ENCODE peak calls at places on chromosome 13, in five cellular contexts. A is HEK293T, U is H1, K is GM12878, F is HepG2. L is an unnamed sample.

GRCh38 chr13:27270594-27271520 is at the start of gene RASL11A:
- DNase-seq in A (peak), U (peak), K (no peak), F (peak), L (peak)

GRCh38 chr13:44648392-44649117 is 72.4 kb upstream of the TSC22D1 start:
- DNase-seq in A (peak), U (no peak), K (no peak), F (peak), L (no peak)

GRCh38 chr13:106493569-106493968 is 41.9 kb downstream of the EFNB2 start:
- DNase-seq in A (no peak), U (no peak), K (peak), F (no peak), L (no peak)

GRCh38 chr13:101453784-101454201 is 1.3 kb downstream of the ITGBL1 start:
- DNase-seq in A (no peak), U (no peak), K (no peak), F (no peak), L (no peak)

GRCh38 chr13:48954086-48954485 is 21.6 kb upstream of the FNDC3A start:
- DNase-seq in A (no peak), U (no peak), K (no peak), F (peak), L (no peak)

GRCh38 chr13:30711375-30711774 is 24.0 kb upstream of the ALOX5AP start:
- DNase-seq in A (no peak), U (no peak), K (no peak), F (no peak), L (no peak)

GRCh38 chr13:76885203-76886004 is 801 bp downstream of the KCTD12 start:
- DNase-seq in A (peak), U (peak), K (no peak), F (no peak), L (peak)

GRCh38 chr13:45092668-45093067 is 27.6 kb upstream of the GTF2F2 start:
- DNase-seq in A (no peak), U (no peak), K (no peak), F (no peak), L (no peak)

GRCh38 chr13:80337706-80338105 is 3.2 kb downstream of the SPRY2 start:
- DNase-seq in A (no peak), U (no peak), K (no peak), F (no peak), L (no peak)

GRCh38 chr13:52651880-52652169 is 811 bp upstream of the SUGT1 start:
- DNase-seq in A (no peak), U (no peak), K (no peak), F (no peak), L (peak)

GRCh38 chr13:67134322-67135129 is 95.6 kb downstream of the PCDH9 start:
- DNase-seq in A (peak), U (no peak), K (no peak), F (no peak), L (no peak)

GRCh38 chr13:109654341-109655205 is 131.8 kb downstream of the IRS2 start:
- DNase-seq in A (no peak), U (no peak), K (no peak), F (no peak), L (no peak)

GRCh38 chr13:41587490-41587889 is 130.1 kb downstream of the RGCC start:
- DNase-seq in A (peak), U (no peak), K (no peak), F (no peak), L (no peak)

GRCh38 chr13:107018285-107018684 is 450.3 kb upstream of the ARGLU1 start:
- DNase-seq in A (no peak), U (no peak), K (no peak), F (no peak), L (no peak)

GRCh38 chr13:30486230-30487074 is 20.7 kb upstream of the HMGB1 start:
- DNase-seq in A (no peak), U (no peak), K (no peak), F (no peak), L (no peak)

GRCh38 chr13:99467764-99468163 is 33.5 kb upstream of the TM9SF2 start:
- DNase-seq in A (no peak), U (no peak), K (no peak), F (no peak), L (no peak)

GRCh38 chr13:51934461-51935087 is 72.8 kb downstream of the CCDC70 start:
- DNase-seq in A (no peak), U (no peak), K (no peak), F (no peak), L (no peak)

GRCh38 chr13:50224534-50224933 is 209.3 kb downstream of the KCNRG start:
- DNase-seq in A (no peak), U (no peak), K (no peak), F (no peak), L (no peak)

GRCh38 chr13:45156565-45157361 is 36.5 kb downstream of the GTF2F2 start:
- DNase-seq in A (no peak), U (no peak), K (no peak), F (no peak), L (no peak)

GRCh38 chr13:67230243-67230773 is at the start of gene PCDH9:
- DNase-seq in A (peak), U (peak), K (peak), F (peak), L (peak)

GRCh38 chr13:97133955-97134354 is 88.2 kb upstream of the MBNL2 start:
- DNase-seq in A (no peak), U (no peak), K (no peak), F (peak), L (no peak)

GRCh38 chr13:46905249-46905648 is 8.4 kb upstream of the HTR2A start:
- DNase-seq in A (no peak), U (peak), K (no peak), F (no peak), L (no peak)

GRCh38 chr13:69595181-69595580 is 512.4 kb upstream of the ATXN8OS start:
- DNase-seq in A (no peak), U (no peak), K (no peak), F (no peak), L (no peak)

GRCh38 chr13:21674271-21675009 is 3.6 kb downstream of the FGF9 start:
- DNase-seq in A (peak), U (no peak), K (no peak), F (no peak), L (no peak)

GRCh38 chr13:30718661-30719520 is 16.5 kb upstream of the ALOX5AP start:
- DNase-seq in A (no peak), U (no peak), K (no peak), F (peak), L (no peak)

GRCh38 chr13:22176968-22177545 is 506.2 kb downstream of the FGF9 start:
- DNase-seq in A (no peak), U (no peak), K (no peak), F (no peak), L (no peak)

GRCh38 chr13:26340812-26341211 is 86.9 kb downstream of the CDK8 start:
- DNase-seq in A (no peak), U (no peak), K (no peak), F (no peak), L (no peak)

GRCh38 chr13:21929400-21929799 is 258.5 kb downstream of the FGF9 start:
- DNase-seq in A (no peak), U (no peak), K (no peak), F (no peak), L (no peak)

GRCh38 chr13:109369357-109370052 is 416.9 kb downstream of the IRS2 start:
- DNase-seq in A (no peak), U (no peak), K (no peak), F (no peak), L (no peak)

GRCh38 chr13:30466841-30467252 is 1.1 kb upstream of the HMGB1 start:
- DNase-seq in A (peak), U (no peak), K (no peak), F (no peak), L (no peak)

GRCh38 chr13:22028831-22029230 is 358.0 kb downstream of the FGF9 start:
- DNase-seq in A (no peak), U (no peak), K (no peak), F (no peak), L (no peak)

GRCh38 chr13:104841110-104841509 is 1694.4 kb downstream of the EFNB2 start:
- DNase-seq in A (no peak), U (no peak), K (no peak), F (no peak), L (no peak)

GRCh38 chr13:106100261-106100919 is 435.1 kb downstream of the EFNB2 start:
- DNase-seq in A (no peak), U (peak), K (no peak), F (no peak), L (peak)

GRCh38 chr13:99847318-99847750 is 124.2 kb downstream of the ZIC5 start:
- DNase-seq in A (no peak), U (no peak), K (no peak), F (no peak), L (no peak)

GRCh38 chr13:42880241-42880640 is 98.9 kb downstream of the FAM216B start:
- DNase-seq in A (no peak), U (no peak), K (no peak), F (no peak), L (no peak)

GRCh38 chr13:42883142-42883541 is 101.8 kb downstream of the FAM216B start:
- DNase-seq in A (no peak), U (no peak), K (no peak), F (no peak), L (no peak)

GRCh38 chr13:42883771-42884170 is 102.4 kb downstream of the FAM216B start:
- DNase-seq in A (peak), U (no peak), K (no peak), F (no peak), L (no peak)

DNA sequence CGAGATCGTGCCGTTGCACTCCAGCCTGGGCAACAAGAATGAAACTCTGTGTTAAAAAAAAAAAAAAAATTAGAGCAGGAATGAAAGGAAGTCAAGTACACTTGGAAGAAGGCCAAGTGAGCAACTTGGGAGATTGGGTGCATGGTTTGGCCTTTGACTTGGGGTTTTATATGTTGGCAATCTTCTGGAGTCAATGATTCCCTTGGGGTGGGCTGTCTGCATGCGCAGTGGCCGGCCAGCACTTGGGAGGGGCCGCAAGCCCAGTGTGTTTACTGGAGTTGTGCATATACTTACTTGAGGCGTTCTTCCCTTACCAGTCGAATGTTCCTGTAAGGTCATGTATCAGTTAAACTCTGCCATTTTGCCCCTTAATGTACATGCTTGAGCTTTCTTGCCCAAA is 103.9 kb downstream of the FAM216B start:
- DNase-seq in A (no peak), U (no peak), K (no peak), F (no peak), L (no peak)
- TF ChIP-seq SUZ12 in A (no peak), U (no peak), K (no peak), F (no peak), L (no peak)

GRCh38 chr13:114235697-114236096 is 1.0 kb downstream of the CDC16 start:
- DNase-seq in A (no peak), U (no peak), K (no peak), F (peak), L (no peak)
- TF ChIP-seq SUZ12 in A (no peak), U (no peak), K (no peak), F (no peak), L (no peak)

GRCh38 chr13:113564331-113565023 is 20.1 kb upstream of the TFDP1 start:
- DNase-seq in A (no peak), U (no peak), K (no peak), F (no peak), L (no peak)

GRCh38 chr13:113567681-113568080 is 16.9 kb upstream of the TFDP1 start:
- DNase-seq in A (no peak), U (no peak), K (no peak), F (no peak), L (no peak)

GRCh38 chr13:113566227-113566561 is 18.4 kb upstream of the TFDP1 start:
- DNase-seq in A (no peak), U (no peak), K (no peak), F (no peak), L (no peak)

GRCh38 chr13:113562866-113563265 is 21.7 kb upstream of the TFDP1 start:
- DNase-seq in A (no peak), U (no peak), K (no peak), F (no peak), L (no peak)

DNA sequence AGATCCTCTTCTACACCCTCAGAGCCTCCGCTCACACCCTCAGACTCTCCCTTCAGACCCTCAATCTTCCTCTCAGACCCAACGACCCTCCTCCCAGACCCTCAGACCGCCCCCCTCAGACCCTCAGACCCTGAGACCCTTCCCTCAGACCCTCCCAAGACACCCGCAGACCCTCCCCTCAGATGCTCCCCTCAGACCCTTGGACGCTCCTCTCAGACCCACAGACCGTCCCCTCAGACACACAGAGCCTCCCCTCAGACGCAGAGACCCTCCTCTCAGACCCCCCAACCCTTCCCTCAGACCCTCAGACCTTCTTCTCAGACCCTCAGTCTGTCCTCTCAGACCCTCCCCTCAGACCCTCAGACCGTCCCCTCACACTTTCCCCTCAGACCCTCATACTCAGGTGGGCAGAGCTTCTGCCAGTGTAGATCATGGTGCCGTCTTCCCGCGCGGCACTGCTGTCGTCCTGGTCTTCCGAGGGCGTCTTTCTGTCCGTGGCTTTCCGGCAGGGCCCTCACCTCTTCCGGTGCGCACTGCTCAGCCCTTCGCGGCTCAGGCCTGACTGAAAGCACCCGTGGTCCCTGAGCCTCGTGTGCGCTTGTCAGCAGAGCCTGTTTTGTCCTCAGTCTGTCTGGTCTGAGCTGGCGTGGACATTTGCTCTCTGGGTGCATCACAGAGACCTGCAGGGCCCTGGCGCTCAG is 18.9 kb upstream of the TFDP1 start:
- DNase-seq in A (no peak), U (no peak), K (no peak), F (no peak), L (no peak)
- TF ChIP-seq SUZ12 in A (no peak), U (no peak), K (no peak), F (no peak), L (no peak)

GRCh38 chr13:33272531-33273124 is 12.9 kb downstream of the STARD13 start:
- DNase-seq in A (no peak), U (no peak), K (no peak), F (peak), L (no peak)
- TF ChIP-seq SUZ12 in A (no peak), U (no peak), K (no peak), F (no peak), L (no peak)

DNA sequence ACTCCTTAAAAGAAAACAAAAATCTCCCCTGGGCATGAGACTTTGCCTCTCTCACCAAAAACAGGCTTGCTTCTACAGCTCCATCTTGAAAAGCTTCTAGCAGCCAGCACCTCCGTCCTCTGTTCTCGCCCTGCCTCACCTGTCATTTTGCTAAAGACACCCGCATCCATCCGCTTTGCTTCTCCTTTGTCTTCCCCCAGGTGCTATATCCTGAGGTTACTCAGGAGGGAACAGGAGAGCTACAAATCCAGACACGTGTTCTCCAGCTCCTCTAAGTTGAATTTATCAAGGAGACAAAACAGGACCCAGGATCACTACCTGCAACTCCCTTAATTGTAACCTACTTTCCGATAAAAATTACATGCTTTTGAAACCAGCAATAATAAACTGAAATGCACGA is 221.3 kb downstream of the DCLK1 start:
- DNase-seq in A (no peak), U (no peak), K (no peak), F (no peak), L (no peak)
- TF ChIP-seq SUZ12 in A (no peak), U (no peak), K (no peak), F (no peak), L (no peak)

DNA sequence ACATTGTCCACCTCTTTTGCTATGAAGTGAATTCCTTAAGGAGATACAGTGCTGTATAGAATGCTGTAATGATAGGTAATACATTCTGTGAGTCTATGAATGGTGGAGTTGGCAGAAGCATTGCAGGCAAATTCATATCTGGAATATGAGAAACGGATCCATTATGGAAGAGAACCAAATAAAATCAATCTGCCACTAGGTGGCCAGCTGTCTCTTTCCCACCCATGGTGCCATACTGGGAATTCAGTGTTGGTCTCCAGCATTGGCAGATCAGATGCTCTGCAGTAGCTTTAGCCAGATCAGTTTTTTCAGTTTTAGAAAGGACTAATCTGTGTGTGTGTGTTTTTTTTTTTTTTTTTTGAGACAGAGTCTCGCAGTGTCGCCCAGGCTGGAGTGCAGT is 27.6 kb downstream of the DNAJC3 start:
- DNase-seq in A (peak), U (no peak), K (no peak), F (no peak), L (no peak)
- TF ChIP-seq SUZ12 in A (no peak), U (no peak), K (no peak), F (no peak), L (no peak)

GRCh38 chr13:40194204-40194806 is 472.1 kb downstream of the FOXO1 start:
- DNase-seq in A (no peak), U (no peak), K (no peak), F (no peak), L (no peak)
- TF ChIP-seq SUZ12 in A (no peak), U (no peak), K (no peak), F (no peak), L (no peak)

GRCh38 chr13:111248822-111249221 is 71.6 kb upstream of the TEX29 start:
- DNase-seq in A (no peak), U (no peak), K (no peak), F (no peak), L (no peak)
- TF ChIP-seq SUZ12 in A (no peak), U (no peak), K (no peak), F (no peak), L (no peak)

DNA sequence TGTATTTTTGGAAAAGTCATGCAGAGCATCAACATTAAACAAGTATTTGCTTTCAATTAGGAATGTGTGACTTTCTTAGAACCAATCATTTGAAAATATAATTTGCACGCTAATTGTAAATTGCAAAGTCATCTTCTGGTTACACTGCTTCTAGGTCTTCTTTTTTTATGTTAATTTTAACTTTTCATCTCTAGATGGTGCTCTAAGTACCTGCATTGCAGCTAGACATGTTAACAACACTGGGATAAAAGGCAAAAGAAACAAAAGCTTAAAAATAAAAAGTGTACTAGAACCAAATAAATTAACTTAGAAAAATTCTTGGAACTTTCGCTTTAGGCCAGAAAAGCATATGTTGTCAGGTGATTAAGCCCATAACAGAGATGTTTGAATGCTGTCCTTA is 2758.2 kb downstream of the PCDH9 start:
- DNase-seq in A (peak), U (no peak), K (no peak), F (peak), L (no peak)
- TF ChIP-seq SUZ12 in A (no peak), U (no peak), K (no peak), F (no peak), L (no peak)

DNA sequence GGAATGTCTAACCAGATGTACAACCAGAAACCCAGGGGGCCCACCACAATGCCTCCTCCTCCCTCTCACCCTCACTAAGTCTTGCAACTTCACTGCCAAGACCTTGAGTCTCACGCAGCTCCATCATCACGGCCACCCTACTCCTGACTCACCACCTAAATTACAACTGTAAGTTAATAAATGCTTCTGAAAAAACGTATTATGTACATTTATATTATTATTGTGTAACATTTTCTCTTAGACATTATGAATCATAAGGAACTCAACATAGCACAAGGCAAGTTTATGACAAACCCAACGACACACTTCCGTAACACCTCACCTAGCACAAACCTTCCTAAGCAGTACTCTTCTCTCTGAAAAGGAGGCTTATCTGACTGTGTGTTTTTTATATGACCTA is 20.7 kb downstream of the MIPEP start:
- DNase-seq in A (no peak), U (no peak), K (no peak), F (no peak), L (no peak)
- TF ChIP-seq SUZ12 in A (no peak), U (no peak), K (no peak), F (no peak), L (no peak)

L was measured in NT2/D1.